ENCODE peak calls at places on chromosomes 12 and 14, in six cellular contexts. M is MG63, S is PC-3, G is uterus, W is breast epithelium, X is fibroblast of lung. F is an unnamed sample. For H3K27me3 and H3K36me3, the result is how much of the 10 kb centered on the place peaks cover.

GRCh38 chr12:109604902-109605536 is 31.4 kb downstream of the MVK start:
- DNase-seq in X (no peak), G (no peak), S (no peak), M (no peak), W (no peak), F (no peak)

GRCh38 chr12:93572712-93573551 is 457 bp downstream of the SOCS2 start:
- DNase-seq in W (no peak), X (no peak), G (no peak), M (peak), S (peak), F (no peak)

GRCh38 chr14:102690509-102691286 is 86.6 kb upstream of the TRAF3 start:
- DNase-seq in W (no peak), G (no peak), S (peak), M (no peak), X (no peak), F (no peak)

GRCh38 chr14:77133718-77134338 is 7.8 kb downstream of the ZDHHC22 start:
- DNase-seq in M (peak), X (peak), G (no peak), W (peak), S (peak), F (no peak)

GRCh38 chr12:54147186-54147585 is 41.6 kb downstream of the SMUG1 start:
- DNase-seq in X (no peak), M (no peak), S (no peak), G (no peak), W (no peak), F (no peak)

GRCh38 chr14:64761441-64762043 is 57.3 kb downstream of the PLEKHG3 start:
- DNase-seq in G (peak), W (no peak), X (no peak), M (peak), S (peak), F (no peak)

GRCh38 chr14:74065746-74066575 is 18.3 kb downstream of the ALDH6A1 start:
- DNase-seq in X (peak), S (no peak), M (no peak), G (no peak), W (no peak), F (no peak)

GRCh38 chr14:38233218-38233617 is 22.7 kb downstream of the CLEC14A start:
- DNase-seq in M (no peak), S (no peak), W (no peak), X (no peak), G (no peak), F (no peak)

GRCh38 chr12:76679778-76680177 is 84.1 kb upstream of the ZDHHC17 start:
- DNase-seq in S (peak), W (no peak), G (no peak), M (no peak), X (no peak), F (no peak)

GRCh38 chr12:101424620-101425019 is 17.0 kb upstream of the ARL1 start:
- DNase-seq in M (no peak), W (no peak), S (no peak), X (no peak), G (no peak), F (no peak)

GRCh38 chr12:132904718-132905328 is 17.4 kb upstream of the CHFR start:
- DNase-seq in W (peak), M (peak), G (peak), S (peak), X (peak), F (no peak)

GRCh38 chr12:110768960-110769359 is 26.3 kb upstream of the PPP1CC start:
- DNase-seq in X (no peak), W (no peak), M (no peak), S (no peak), G (no peak), F (no peak)

GRCh38 chr12:117447665-117448366 is 86.4 kb upstream of the NOS1 start:
- DNase-seq in G (no peak), S (no peak), X (no peak), W (no peak), M (no peak), F (no peak)

GRCh38 chr12:49541911-49542505 is 3.2 kb downstream of the KCNH3 start:
- DNase-seq in G (no peak), X (no peak), M (no peak), W (no peak), S (no peak), F (no peak)

GRCh38 chr12:178715-179109 is 35.2 kb downstream of the SLC6A12 start:
- DNase-seq in X (no peak), W (no peak), M (no peak), S (no peak), G (no peak), F (no peak)

GRCh38 chr12:15527201-15527782 is 205.0 kb downstream of the PTPRO start:
- DNase-seq in M (no peak), S (peak), X (peak), W (no peak), G (no peak), F (no peak)

GRCh38 chr12:129049917-129050316 is 196.6 kb downstream of the GLT1D1 start:
- DNase-seq in G (no peak), X (no peak), M (no peak), W (no peak), S (peak), F (no peak)

GRCh38 chr12:17976202-17976601 is 113.8 kb downstream of the RERGL start:
- DNase-seq in W (no peak), G (no peak), X (no peak), S (peak), M (no peak), F (no peak)

GRCh38 chr12:60501124-60501729 is 905.4 kb downstream of the SLC16A7 start:
- DNase-seq in G (no peak), S (peak), M (no peak), W (no peak), X (peak), F (no peak)

GRCh38 chr12:64566882-64567517 is 43.3 kb upstream of the RASSF3 start:
- DNase-seq in S (no peak), W (no peak), X (no peak), M (no peak), G (no peak), F (no peak)

GRCh38 chr12:48580831-48581230 is 11.0 kb upstream of the LALBA start:
- DNase-seq in W (no peak), M (no peak), S (peak), X (no peak), G (no peak), F (no peak)

GRCh38 chr14:23494223-23494622 is 24.7 kb downstream of the NGDN start:
- DNase-seq in X (no peak), G (no peak), M (no peak), S (no peak), W (no peak), F (no peak)

GRCh38 chr14:77272261-77272660 is 1.3 kb upstream of the NGB start:
- DNase-seq in S (no peak), W (no peak), G (no peak), X (no peak), M (no peak), F (no peak)

GRCh38 chr14:76313303-76313702 is 62.6 kb upstream of the ESRRB start:
- DNase-seq in X (no peak), W (no peak), S (no peak), M (no peak), G (no peak), F (no peak)

DNA sequence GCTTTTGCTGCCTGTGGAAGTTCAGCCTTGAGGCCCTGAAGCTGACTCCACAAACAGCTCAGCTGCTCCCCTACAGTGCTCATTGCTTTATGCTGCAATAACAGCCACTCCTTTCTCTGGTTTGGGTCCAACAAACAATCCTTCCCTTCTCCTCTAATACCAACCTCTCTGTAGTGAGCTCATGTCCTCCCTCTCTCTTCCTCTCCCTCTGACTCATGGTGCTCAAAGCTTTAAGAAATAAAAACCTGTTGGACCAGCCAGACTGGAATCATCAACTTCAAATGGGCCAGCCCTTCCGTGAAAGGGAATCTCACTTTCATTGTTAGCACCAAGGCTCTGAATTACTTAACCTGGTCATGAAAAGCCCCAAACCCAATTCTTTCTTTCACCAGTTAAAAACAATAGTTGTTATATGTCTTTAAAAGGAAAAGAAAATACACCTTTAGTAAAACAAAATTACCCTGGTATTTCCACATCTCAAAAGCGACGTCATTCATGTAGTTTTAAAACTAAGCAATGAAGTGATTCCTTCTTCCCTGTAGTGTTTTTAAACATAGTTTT is 126.4 kb downstream of the DUSP6 start:
- DNase-seq in S (peak), G (no peak), W (no peak), M (peak), X (peak), F (no peak)
- H3K27me3 ChIP-seq in S (under half), G (under half), W (under half), M (under half), X (under half), F (under half)

DNA sequence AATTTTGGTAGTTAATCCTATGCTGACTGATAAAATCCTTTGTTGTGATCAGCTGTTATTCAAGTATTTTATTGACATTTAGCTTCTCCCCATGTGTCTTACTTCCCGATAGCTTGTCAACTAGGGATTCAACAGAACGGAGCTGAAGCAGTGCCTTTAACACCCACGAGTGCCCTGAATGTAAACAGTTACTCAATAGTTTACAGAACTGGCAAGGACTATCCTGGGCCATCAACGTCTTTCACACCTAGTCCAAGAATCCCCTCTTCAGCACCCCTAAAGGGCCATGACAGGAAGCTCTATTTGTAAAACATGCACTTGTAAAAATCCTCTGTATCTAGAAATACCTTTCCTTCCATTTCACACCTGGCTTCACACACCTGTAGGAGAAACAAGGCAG is 45.3 kb downstream of the SETD3 start:
- DNase-seq in W (no peak), X (no peak), G (no peak), S (no peak), M (no peak), F (no peak)
- H3K36me3 ChIP-seq in W (under half), X (under half), G (under half), S (under half), M (under half), F (under half)

DNA sequence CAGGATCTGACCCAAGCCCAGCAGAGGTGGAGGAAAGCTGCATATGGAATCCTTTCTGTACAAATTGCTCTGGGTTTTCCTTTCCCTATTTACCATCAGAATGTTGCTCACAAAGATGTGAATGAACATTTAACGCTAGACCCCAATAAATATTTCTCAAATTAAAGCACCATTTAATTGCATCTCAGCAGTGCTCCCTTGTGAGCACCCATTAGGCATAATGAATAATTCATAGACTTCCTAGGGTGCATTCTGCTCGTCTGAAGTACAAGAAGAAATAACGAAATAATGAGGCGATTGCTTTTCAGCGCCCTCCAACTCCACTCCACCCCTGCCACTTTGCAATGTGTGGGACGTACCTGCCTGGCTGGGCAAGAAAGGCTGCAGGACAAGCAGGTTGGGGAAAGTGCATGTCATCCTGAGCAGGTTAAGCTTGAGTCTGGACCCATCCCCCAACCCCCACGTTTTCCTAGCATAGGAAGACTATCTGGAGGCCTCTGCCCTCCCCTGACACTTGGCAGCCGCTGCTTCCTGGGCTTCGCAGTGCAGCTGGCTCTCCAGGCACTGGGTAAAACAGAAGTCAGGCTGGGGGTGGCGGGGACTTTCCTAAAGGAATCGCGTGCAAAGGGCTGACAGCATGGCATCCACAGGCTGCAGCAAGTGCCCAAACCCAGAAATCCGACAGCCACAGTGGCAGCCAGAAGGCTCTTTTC is 253.8 kb downstream of the DUSP6 start:
- DNase-seq in W (no peak), S (no peak), G (no peak), M (no peak), X (peak), F (no peak)
- H3K27me3 ChIP-seq in W (under half), S (under half), G (under half), M (under half), X (under half), F (under half)

GRCh38 chr14:35116242-35116641 is 5.5 kb downstream of the PPP2R3C start:
- DNase-seq in X (no peak), W (no peak), S (no peak), G (no peak), M (no peak), F (no peak)

GRCh38 chr14:35117112-35117511 is 4.7 kb downstream of the PPP2R3C start:
- DNase-seq in S (no peak), M (no peak), G (no peak), X (no peak), W (no peak), F (no peak)

GRCh38 chr14:35112641-35113040 is 9.1 kb downstream of the PPP2R3C start:
- DNase-seq in M (no peak), G (no peak), S (no peak), X (no peak), W (no peak), F (no peak)

GRCh38 chr14:35114036-35114435 is 7.8 kb downstream of the PPP2R3C start:
- DNase-seq in X (peak), G (no peak), S (peak), M (no peak), W (no peak), F (no peak)

GRCh38 chr14:35113308-35113950 is 8.4 kb downstream of the PPP2R3C start:
- DNase-seq in W (no peak), M (no peak), S (no peak), X (no peak), G (no peak), F (no peak)
- H3K36me3 ChIP-seq in W (under half), M (under half), S (under half), X (under half), G (under half), F (under half)

DNA sequence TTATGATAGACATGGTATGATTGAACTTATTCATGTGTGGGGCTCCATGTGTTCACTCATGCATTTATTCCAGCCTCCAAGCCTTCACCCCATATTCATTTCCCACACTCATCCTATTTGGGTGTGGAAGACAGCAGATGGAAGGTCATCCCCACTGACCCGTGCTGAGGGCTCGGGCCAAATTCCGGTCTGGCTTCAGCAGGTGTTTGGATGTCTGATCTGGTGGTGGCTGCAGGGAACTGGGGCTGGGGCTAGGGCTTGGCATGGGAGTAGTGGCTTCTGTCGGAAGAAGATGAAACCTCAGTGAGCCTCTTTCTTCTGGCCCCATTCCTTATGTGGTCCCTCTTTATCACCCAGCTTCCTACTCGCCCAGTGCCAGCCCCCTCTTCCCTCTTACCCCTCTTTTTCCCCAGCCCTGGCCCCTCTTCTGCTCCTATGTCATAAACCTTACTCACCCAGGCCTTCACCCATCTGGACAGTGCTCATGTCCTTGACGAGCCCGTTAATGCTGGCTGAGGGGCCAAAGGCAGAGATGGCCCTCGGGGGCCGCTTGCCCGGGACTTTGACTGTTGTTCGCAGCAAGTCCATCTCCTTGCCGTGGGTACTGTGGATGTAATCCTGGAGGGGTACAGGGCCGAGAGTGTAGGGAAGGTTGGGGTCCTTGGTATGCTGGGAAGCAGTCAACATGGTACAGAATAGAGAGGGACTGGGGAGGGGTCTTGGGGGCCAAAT is 8.0 kb downstream of the AGAP2 start:
- DNase-seq in W (no peak), G (no peak), X (no peak), M (no peak), S (no peak), F (no peak)
- H3K27me3 ChIP-seq in W (under half), G (under half), X (under half), M (under half), S (under half), F (under half)

GRCh38 chr12:57196439-57196838 is 20.2 kb upstream of the NXPH4 start:
- DNase-seq in G (no peak), X (no peak), S (no peak), W (no peak), M (no peak), F (no peak)

GRCh38 chr12:57194253-57194652 is 22.3 kb upstream of the NXPH4 start:
- DNase-seq in S (no peak), W (no peak), G (no peak), M (no peak), X (no peak), F (no peak)

GRCh38 chr12:57196956-57197355 is 19.6 kb upstream of the NXPH4 start:
- DNase-seq in M (no peak), W (no peak), G (no peak), X (no peak), S (no peak), F (no peak)

GRCh38 chr12:57195186-57195585 is 21.4 kb upstream of the NXPH4 start:
- DNase-seq in X (no peak), M (no peak), G (no peak), S (no peak), W (no peak), F (no peak)

DNA sequence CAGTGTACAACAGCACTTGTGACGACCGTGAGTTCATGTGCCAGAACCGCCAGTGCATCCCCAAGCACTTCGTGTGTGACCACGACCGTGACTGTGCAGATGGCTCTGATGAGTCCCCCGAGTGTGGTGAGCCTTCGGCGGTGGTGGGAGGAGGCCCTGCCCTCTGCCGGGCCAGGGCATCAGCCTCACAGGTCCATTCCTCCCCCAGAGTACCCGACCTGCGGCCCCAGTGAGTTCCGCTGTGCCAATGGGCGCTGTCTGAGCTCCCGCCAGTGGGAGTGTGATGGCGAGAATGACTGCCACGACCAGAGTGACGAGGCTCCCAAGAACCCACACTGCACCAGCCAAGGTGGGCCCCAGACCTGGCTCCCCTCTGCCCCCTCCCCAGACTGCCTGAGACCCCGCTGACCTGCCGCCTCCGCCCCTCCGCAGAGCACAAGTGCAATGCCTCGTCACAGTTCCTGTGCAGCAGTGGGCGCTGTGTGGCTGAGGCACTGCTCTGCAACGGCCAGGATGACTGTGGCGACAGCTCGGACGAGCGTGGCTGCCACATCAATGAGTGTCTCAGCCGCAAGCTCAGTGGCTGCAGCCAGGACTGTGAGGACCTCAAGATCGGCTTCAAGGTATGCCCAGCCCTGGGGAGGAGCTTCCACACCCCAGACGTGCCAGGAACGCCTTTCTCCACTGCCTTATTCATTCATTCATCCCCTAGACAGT is 20.8 kb upstream of the NXPH4 start:
- DNase-seq in S (no peak), M (no peak), X (no peak), W (no peak), G (no peak), F (no peak)
- H3K36me3 ChIP-seq in S (under half), M (half or more), X (half or more), W (under half), G (under half), F (half or more)

DNA sequence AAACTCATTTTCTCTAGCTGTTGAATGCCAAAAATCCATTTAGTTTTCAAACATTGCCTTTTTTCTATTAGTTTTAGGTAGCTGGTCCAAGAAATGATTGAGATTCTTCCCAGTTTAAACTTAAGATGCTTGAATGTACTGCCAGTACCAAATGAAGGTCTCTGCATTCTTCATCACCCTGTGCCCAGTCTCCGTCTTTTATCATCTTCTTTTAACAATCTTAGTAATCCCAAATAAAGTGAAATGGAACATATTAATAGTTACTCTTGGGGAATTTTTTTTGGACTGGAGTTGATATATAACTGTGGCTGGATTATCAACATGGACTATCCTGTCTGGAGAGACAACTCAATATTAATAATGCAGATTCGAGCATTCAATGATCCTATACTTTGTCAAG is 54.1 kb upstream of the PCED1B start:
- DNase-seq in W (no peak), S (no peak), M (no peak), X (no peak), G (no peak), F (no peak)
- H3K27me3 ChIP-seq in W (under half), S (under half), M (under half), X (under half), G (under half), F (under half)